ENCODE peak calls at places on chromosomes 1 and 21, in ten cellular contexts. T is coronary artery, R is Karpas-422, X is ovary, K is HL-60, B is left lung, H is heart left ventricle, G is heart right ventricle, N is spleen, D is mammary epithelial cell. J is an unnamed sample.

GRCh38 chr1:147115496-147115895 is 56.8 kb downstream of the PRKAB2 start:
- DNase-seq in G (no peak), N (no peak), D (no peak), T (no peak), K (no peak), H (no peak), X (no peak), R (no peak), B (no peak), J (no peak)

GRCh38 chr1:64623750-64624445 is 121.0 kb upstream of the RAVER2 start:
- DNase-seq in B (no peak), R (no peak), K (no peak), H (no peak), G (no peak), D (peak), X (no peak), N (no peak), T (no peak), J (peak)

GRCh38 chr1:39478536-39478935 is 12.9 kb upstream of the BMP8A start:
- DNase-seq in N (no peak), K (no peak), R (no peak), D (no peak), T (no peak), H (no peak), B (no peak), G (no peak), X (no peak), J (no peak)

GRCh38 chr1:9331016-9331415 is 38.3 kb downstream of the SPSB1 start:
- DNase-seq in N (no peak), G (no peak), T (no peak), K (no peak), H (no peak), X (no peak), B (no peak), R (no peak), D (no peak), J (no peak)

GRCh38 chr1:29563571-29563970 is 327.2 kb downstream of the PTPRU start:
- DNase-seq in X (no peak), T (no peak), H (no peak), D (peak), G (no peak), K (no peak), R (no peak), N (no peak), B (no peak), J (no peak)

GRCh38 chr1:212980123-212980800 is 29.9 kb downstream of the VASH2 start:
- DNase-seq in X (no peak), D (no peak), K (no peak), N (no peak), T (no peak), B (no peak), G (peak), R (no peak), H (peak), J (no peak)

GRCh38 chr1:50873458-50874187 is 86.4 kb downstream of the FAF1 start:
- DNase-seq in R (peak), N (peak), H (peak), K (peak), X (no peak), G (peak), B (peak), D (peak), T (no peak), J (no peak)

GRCh38 chr1:71770121-71770520 is 512.2 kb downstream of the NEGR1 start:
- DNase-seq in R (no peak), T (no peak), K (no peak), N (no peak), B (no peak), D (no peak), X (no peak), G (no peak), H (no peak), J (no peak)

GRCh38 chr21:44847261-44848056 is 26.0 kb downstream of the PTTG1IP start:
- DNase-seq in T (no peak), B (peak), K (no peak), R (no peak), D (no peak), N (no peak), X (no peak), G (no peak), H (no peak), J (peak)

GRCh38 chr1:114215426-114215825 is 61.8 kb upstream of the SYT6 start:
- DNase-seq in N (no peak), X (no peak), R (no peak), T (no peak), G (no peak), D (no peak), B (no peak), K (no peak), H (no peak), J (no peak)

GRCh38 chr21:39180429-39181019 is 2.7 kb downstream of the PSMG1 start:
- DNase-seq in X (no peak), T (no peak), G (no peak), N (no peak), R (peak), D (no peak), B (no peak), H (no peak), K (no peak), J (no peak)

GRCh38 chr1:151992345-151993083 is 1.1 kb downstream of the S100A10 start:
- DNase-seq in N (peak), D (peak), T (peak), R (no peak), H (peak), B (peak), X (peak), G (peak), K (peak), J (peak)

GRCh38 chr1:230139306-230139705 is 72.3 kb downstream of the GALNT2 start:
- DNase-seq in R (no peak), N (no peak), G (no peak), K (no peak), H (no peak), X (no peak), B (no peak), T (no peak), D (no peak), J (no peak)
- H3K27ac ChIP-seq in R (no peak), N (no peak), G (no peak), K (no peak), H (no peak), X (no peak), B (no peak), T (no peak), D (no peak), J (peak)

DNA sequence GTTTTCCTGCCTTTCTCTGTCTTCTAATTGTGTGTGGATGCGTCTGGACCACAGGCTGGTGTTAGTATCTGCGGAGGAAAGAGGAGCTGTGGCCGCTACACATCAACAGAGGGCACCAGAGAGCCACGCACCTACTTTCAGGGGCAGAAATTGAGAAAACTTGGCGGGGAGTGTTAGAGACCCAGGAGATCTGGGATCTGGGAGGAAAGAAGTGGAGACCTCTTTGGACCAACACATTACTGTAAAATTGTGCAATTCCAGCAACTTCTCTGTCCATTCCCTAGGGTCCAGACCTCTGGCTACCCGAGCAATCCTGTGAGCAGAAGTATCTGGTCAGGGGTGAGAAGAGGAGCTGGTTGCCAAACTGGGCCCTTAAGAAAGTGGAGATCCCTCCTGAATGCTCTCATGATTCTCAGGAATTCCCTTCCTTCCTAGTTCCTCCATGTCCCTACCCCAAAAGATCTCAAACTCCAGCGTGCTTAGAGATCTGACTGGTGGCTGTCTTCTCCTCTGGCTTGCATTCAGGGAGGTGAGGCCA is 1.3 kb upstream of the KIRREL1 start:
- DNase-seq in K (no peak), D (peak), R (peak), T (peak), H (peak), B (peak), X (peak), G (peak), N (no peak), J (no peak)
- H3K27ac ChIP-seq in K (no peak), D (no peak), R (no peak), T (peak), H (peak), B (no peak), X (peak), G (peak), N (peak), J (peak)

DNA sequence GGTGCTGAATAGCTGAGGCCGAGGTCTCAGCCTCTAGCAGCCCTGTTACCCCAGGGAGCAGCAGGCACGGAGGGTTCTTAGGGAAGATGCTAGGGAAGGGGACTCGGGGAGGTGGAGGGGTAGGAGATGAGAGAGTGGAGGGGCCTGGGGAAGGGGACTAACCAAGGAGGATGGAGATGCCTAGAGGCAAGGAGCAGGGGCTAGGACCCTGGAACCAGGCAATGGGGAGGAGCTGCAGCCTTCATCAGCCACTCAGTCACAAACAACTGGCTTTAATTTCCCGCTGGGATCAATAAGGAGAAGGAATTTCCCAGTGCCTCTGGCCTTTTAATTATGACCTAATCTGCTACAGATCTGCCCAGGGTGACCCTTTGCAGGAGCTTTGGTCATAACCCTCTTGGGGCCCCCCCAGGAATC is 2.9 kb upstream of the CRABP2 start:
- DNase-seq in T (no peak), B (no peak), N (no peak), X (no peak), G (no peak), D (no peak), H (no peak), K (no peak), R (no peak), J (no peak)
- H3K27ac ChIP-seq in T (peak), B (no peak), N (no peak), X (peak), G (peak), D (no peak), H (peak), K (no peak), R (no peak), J (no peak)

DNA sequence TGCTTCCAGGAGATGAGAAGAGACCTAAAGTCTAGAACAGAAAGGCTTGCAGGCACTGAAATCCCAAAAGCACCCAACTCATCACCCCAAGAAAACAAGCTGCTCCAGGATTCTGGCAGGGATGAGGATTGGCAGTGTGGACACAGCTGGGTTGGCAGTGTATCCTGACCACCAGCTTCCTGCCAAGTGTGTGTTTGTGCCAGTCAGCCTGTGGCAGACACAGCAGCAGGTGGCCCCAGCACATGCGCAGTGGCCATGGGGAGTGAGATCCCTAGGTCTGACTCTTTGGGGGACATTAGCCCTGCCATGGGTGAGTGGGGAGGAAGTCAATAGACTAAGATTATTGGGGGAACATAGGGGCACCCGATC is 8.7 kb upstream of the SNAPIN start:
- DNase-seq in R (no peak), B (no peak), G (peak), N (no peak), K (no peak), D (no peak), T (no peak), H (peak), X (no peak), J (no peak)
- H3K27ac ChIP-seq in R (no peak), B (no peak), G (no peak), N (no peak), K (no peak), D (no peak), T (no peak), H (no peak), X (no peak), J (no peak)

DNA sequence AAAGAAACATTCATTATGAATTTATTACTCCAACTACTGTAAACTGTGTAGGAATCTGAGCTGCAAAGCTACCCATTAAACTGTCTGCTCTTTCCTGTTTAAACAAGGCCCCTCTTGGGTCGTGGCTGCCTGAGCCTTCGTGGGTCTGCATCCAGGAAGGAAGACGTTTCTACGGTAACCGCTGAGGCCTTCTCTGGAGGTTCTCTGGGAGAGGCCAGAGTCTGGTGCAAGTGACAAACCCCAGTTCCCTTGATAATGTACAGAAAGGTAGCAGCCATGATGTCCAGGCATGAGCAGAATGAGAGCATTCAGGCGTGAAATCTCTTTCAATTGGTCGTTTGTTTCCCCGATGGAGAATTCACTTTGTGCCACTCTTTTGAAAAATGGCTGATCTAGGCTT is 350.2 kb downstream of the PLPP3 start:
- DNase-seq in G (no peak), K (no peak), N (no peak), R (no peak), X (no peak), B (no peak), H (no peak), D (no peak), T (no peak), J (no peak)
- H3K27ac ChIP-seq in G (no peak), K (no peak), N (no peak), R (no peak), X (no peak), B (no peak), H (no peak), D (no peak), T (no peak), J (no peak)

GRCh38 chr1:31702836-31703404 is 897 bp downstream of the COL16A1 start:
- DNase-seq in K (no peak), R (no peak), D (peak), G (no peak), T (no peak), X (no peak), H (no peak), B (no peak), N (no peak), J (no peak)

GRCh38 chr1:31705080-31705866 is 1.5 kb upstream of the COL16A1 start:
- DNase-seq in T (peak), G (peak), B (peak), D (peak), R (peak), H (peak), N (peak), X (peak), K (no peak), J (no peak)

GRCh38 chr1:31704261-31705079 is 653 bp upstream of the COL16A1 start:
- DNase-seq in K (no peak), B (peak), D (peak), N (no peak), H (no peak), X (no peak), R (no peak), T (no peak), G (no peak), J (no peak)

GRCh38 chr1:31701137-31701736 is 2.6 kb downstream of the COL16A1 start:
- DNase-seq in K (peak), T (peak), D (peak), X (peak), N (no peak), B (peak), R (peak), H (peak), G (peak), J (peak)

GRCh38 chr1:31703431-31704260 is at the start of gene COL16A1:
- DNase-seq in G (peak), X (peak), K (no peak), B (peak), D (peak), R (no peak), H (peak), N (peak), T (peak), J (no peak)
- H3K27ac ChIP-seq in G (peak), X (peak), K (no peak), B (peak), D (peak), R (no peak), H (peak), N (peak), T (peak), J (peak)

GRCh38 chr1:204087893-204088528 is 15.1 kb downstream of the SOX13 start:
- DNase-seq in K (no peak), X (peak), H (no peak), G (peak), D (no peak), T (no peak), N (no peak), R (no peak), B (no peak), J (no peak)
- H3K27ac ChIP-seq in K (no peak), X (no peak), H (peak), G (peak), D (no peak), T (peak), N (peak), R (no peak), B (peak), J (peak)

GRCh38 chr1:110961902-110962301 is 1.8 kb downstream of the LRIF1 start:
- DNase-seq in T (no peak), K (no peak), X (no peak), G (no peak), D (no peak), B (no peak), R (no peak), N (no peak), H (no peak), J (no peak)

GRCh38 chr1:110963666-110964399 is at the start of gene LRIF1:
- DNase-seq in G (peak), B (peak), K (peak), T (peak), X (peak), N (peak), H (peak), R (peak), D (peak), J (peak)

GRCh38 chr1:110957798-110958197 is 5.9 kb downstream of the LRIF1 start:
- DNase-seq in X (no peak), D (no peak), T (no peak), G (no peak), N (no peak), B (no peak), H (no peak), K (no peak), R (no peak), J (no peak)

GRCh38 chr1:110962892-110963665 is 643 bp downstream of the LRIF1 start:
- DNase-seq in T (peak), K (peak), R (peak), B (peak), D (peak), X (peak), H (peak), G (peak), N (peak), J (peak)

DNA sequence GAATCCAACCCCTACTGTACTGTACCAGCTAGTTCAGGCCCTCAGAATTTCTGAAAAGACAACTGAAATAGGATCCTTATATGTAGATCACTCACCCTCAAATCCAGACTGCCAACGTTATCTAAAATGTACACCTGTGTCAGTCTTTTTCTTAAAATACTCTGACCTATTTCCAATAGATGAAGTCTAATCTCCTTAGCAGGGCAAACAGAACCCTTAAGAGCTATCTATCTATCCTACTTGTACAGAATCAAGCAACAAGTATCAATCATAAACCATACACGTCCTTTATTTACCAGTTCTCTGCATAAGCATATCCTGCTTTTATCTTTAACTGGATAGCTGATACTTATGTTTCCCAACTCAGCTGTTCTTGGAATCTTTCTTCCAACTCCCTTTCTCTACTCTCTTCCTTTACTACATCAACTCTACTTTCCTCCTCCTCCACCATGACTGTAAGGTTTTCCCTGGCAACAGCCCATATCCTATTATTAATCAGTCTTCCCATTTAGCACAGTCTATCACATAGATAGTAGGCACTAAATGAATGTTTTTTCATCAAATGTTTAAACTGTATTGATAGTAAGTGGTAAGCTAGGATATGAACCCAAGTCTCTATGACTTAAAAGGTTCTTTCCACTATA is 2.8 kb downstream of the LRIF1 start:
- DNase-seq in N (no peak), G (no peak), D (no peak), X (no peak), T (no peak), K (no peak), H (no peak), B (no peak), R (no peak), J (no peak)
- H3K27ac ChIP-seq in N (no peak), G (no peak), D (no peak), X (no peak), T (no peak), K (no peak), H (no peak), B (no peak), R (no peak), J (no peak)